ENCODE peak calls at places on chromosomes 6 and 20, in four cellular contexts. One of them, this sample, is unnamed.

GRCh38 chr6:37965964-37966676 is 146.6 kb downstream of the ZFAND3 start:
- DNase-seq in AG04450: no peak
- DNase-seq in CD8-positive, alpha-beta T cell: no peak
- DNase-seq in hepatocyte: no peak
- DNase-seq in this sample: no peak

GRCh38 chr20:9617940-9618339 is 103.5 kb downstream of the LAMP5 start:
- DNase-seq in CD8-positive, alpha-beta T cell: no peak
- DNase-seq in AG04450: no peak
- DNase-seq in hepatocyte: peak; percentile 74
- DNase-seq in this sample: no peak

GRCh38 chr6:6883011-6883410 is 224.8 kb upstream of the RREB1 start:
- DNase-seq in CD8-positive, alpha-beta T cell: no peak
- DNase-seq in AG04450: no peak
- DNase-seq in hepatocyte: no peak
- DNase-seq in this sample: no peak

GRCh38 chr20:35954907-35955251 is 577 bp upstream of the SCAND1 start:
- DNase-seq in hepatocyte: no peak
- DNase-seq in CD8-positive, alpha-beta T cell: peak; percentile 13
- DNase-seq in AG04450: no peak
- DNase-seq in this sample: peak; percentile 30

GRCh38 chr6:26125015-26125690 is 37.9 kb downstream of the HFE start:
- DNase-seq in hepatocyte: no peak
- DNase-seq in AG04450: no peak
- DNase-seq in CD8-positive, alpha-beta T cell: no peak
- DNase-seq in this sample: no peak

GRCh38 chr6:154931741-154932424 is 63.2 kb upstream of the TIAM2 start:
- DNase-seq in hepatocyte: no peak
- DNase-seq in AG04450: peak; percentile 36
- DNase-seq in CD8-positive, alpha-beta T cell: no peak
- DNase-seq in this sample: no peak

GRCh38 chr6:39085129-39085528 is 29.9 kb downstream of the SAYSD1 start:
- DNase-seq in hepatocyte: no peak
- DNase-seq in AG04450: no peak
- DNase-seq in CD8-positive, alpha-beta T cell: no peak
- DNase-seq in this sample: no peak

GRCh38 chr20:57323034-57323433 is 6.6 kb upstream of the SPO11 start:
- DNase-seq in CD8-positive, alpha-beta T cell: no peak
- DNase-seq in AG04450: no peak
- DNase-seq in hepatocyte: peak; percentile 71
- DNase-seq in this sample: no peak

GRCh38 chr20:41249781-41250281 is 67.7 kb downstream of the ZHX3 start:
- DNase-seq in AG04450: no peak
- DNase-seq in hepatocyte: peak; percentile 20
- DNase-seq in CD8-positive, alpha-beta T cell: no peak
- DNase-seq in this sample: no peak

GRCh38 chr6:137779982-137780381 is 87.1 kb upstream of the TNFAIP3 start:
- DNase-seq in hepatocyte: no peak
- DNase-seq in CD8-positive, alpha-beta T cell: no peak
- DNase-seq in AG04450: no peak
- DNase-seq in this sample: no peak

GRCh38 chr6:39102024-39102820 is 12.8 kb downstream of the SAYSD1 start:
- DNase-seq in CD8-positive, alpha-beta T cell: no peak
- DNase-seq in AG04450: peak; percentile 49
- DNase-seq in hepatocyte: peak; percentile 76
- DNase-seq in this sample: no peak

DNA sequence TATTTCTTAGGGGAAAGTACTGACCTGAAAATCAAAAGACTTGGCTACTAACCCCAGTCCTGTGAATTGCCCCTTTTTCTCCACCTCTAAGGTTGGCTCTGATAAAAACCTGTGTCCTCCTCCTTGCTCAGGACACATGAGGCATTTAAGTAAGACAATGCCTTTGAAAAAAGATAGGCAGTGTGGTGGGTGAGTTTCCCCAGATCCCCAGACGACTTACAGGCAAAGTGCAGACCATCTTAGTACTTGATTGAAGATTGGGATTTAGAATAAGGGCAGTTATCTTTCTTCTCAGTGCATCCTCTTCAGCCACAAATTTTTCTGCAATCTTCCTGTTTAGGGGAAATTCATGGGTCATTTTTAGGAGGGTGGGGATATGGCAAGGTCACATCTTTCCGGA is 87.8 kb downstream of the KIZ start:
- DNase-seq in CD8-positive, alpha-beta T cell: no peak
- DNase-seq in hepatocyte: no peak
- DNase-seq in AG04450: no peak
- DNase-seq in this sample: no peak
- H3K27ac ChIP-seq in CD8-positive, alpha-beta T cell: no peak overlapping the region
- H3K27ac ChIP-seq in hepatocyte: no peak overlapping the region
- H3K27ac ChIP-seq in AG04450: no peak overlapping the region
- H3K27ac ChIP-seq in this sample: no peak overlapping the region

GRCh38 chr20:25738198-25738597 is 41.5 kb upstream of the ZNF337 start:
- DNase-seq in CD8-positive, alpha-beta T cell: no peak
- DNase-seq in hepatocyte: no peak
- DNase-seq in AG04450: no peak
- DNase-seq in this sample: no peak

GRCh38 chr20:25739615-25740320 is 43.1 kb upstream of the ZNF337 start:
- DNase-seq in hepatocyte: no peak
- DNase-seq in AG04450: no peak
- DNase-seq in CD8-positive, alpha-beta T cell: no peak
- DNase-seq in this sample: no peak

GRCh38 chr20:25744261-25744660 is 47.6 kb upstream of the ZNF337 start:
- DNase-seq in CD8-positive, alpha-beta T cell: no peak
- DNase-seq in AG04450: no peak
- DNase-seq in hepatocyte: no peak
- DNase-seq in this sample: no peak

GRCh38 chr20:25745100-25745499 is 48.4 kb upstream of the ZNF337 start:
- DNase-seq in CD8-positive, alpha-beta T cell: no peak
- DNase-seq in AG04450: no peak
- DNase-seq in hepatocyte: no peak
- DNase-seq in this sample: no peak

GRCh38 chr20:25741088-25741487 is 44.4 kb upstream of the ZNF337 start:
- DNase-seq in CD8-positive, alpha-beta T cell: no peak
- DNase-seq in AG04450: no peak
- DNase-seq in hepatocyte: no peak
- DNase-seq in this sample: no peak
- TF ChIP-seq CTCF in CD8-positive, alpha-beta T cell: no peak
- TF ChIP-seq CTCF in AG04450: no peak
- TF ChIP-seq CTCF in hepatocyte: no peak
- TF ChIP-seq CTCF in this sample: no peak

DNA sequence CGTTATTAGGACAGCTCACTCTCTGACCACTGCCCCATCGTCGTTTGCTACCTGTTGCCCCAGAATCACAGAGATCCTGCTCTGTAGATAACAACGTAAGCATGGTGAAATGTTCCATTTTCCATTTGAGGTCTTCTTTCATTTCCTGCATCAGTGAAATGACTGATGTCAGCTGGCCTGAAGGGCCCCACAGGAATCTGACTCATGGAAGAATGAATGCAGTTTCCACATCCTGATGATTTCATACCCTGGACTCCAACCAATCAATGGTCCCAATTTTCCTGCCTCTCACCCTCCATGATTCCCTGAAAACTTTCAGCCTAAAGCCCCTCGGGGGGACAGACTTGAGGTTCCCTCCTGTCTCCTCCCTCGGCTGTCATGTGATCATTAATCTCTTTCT is 394.4 kb upstream of the CDH4 start:
- DNase-seq in AG04450: peak; percentile 4
- DNase-seq in CD8-positive, alpha-beta T cell: no peak
- DNase-seq in hepatocyte: no peak
- DNase-seq in this sample: no peak
- H3K9me3 ChIP-seq in AG04450: no peaks in the 10 kb centered on the region
- H3K9me3 ChIP-seq in CD8-positive, alpha-beta T cell: no peaks in the 10 kb centered on the region
- H3K9me3 ChIP-seq in hepatocyte: no peaks in the 10 kb centered on the region
- H3K9me3 ChIP-seq in this sample: no peaks in the 10 kb centered on the region

GRCh38 chr6:142900467-142900961 is 44.5 kb downstream of the HIVEP2 start:
- DNase-seq in hepatocyte: no peak
- DNase-seq in AG04450: no peak
- DNase-seq in CD8-positive, alpha-beta T cell: peak; percentile 23
- DNase-seq in this sample: peak; percentile 33
- H3K27ac ChIP-seq in hepatocyte: no peak overlapping the region
- H3K27ac ChIP-seq in AG04450: no peak overlapping the region
- H3K27ac ChIP-seq in CD8-positive, alpha-beta T cell: peak overlapping the region; percentile 87
- H3K27ac ChIP-seq in this sample: peak overlapping the region; percentile 86

This sample was measured in CD4-positive, alpha-beta T cell.